ENCODE peak calls at places on chromosomes 2 and 18, in eight cellular contexts. One of them, this sample, is unnamed.

GRCh38 chr2:120820885-120821279 is 85.2 kb downstream of the GLI2 start:
- DNase-seq in fibroblast of pulmonary artery: peak
- DNase-seq in DND-41: no peak
- DNase-seq in NCI-H460: no peak
- DNase-seq in 8988T: no peak
- DNase-seq in stimulated activated CD4-positive, alpha-beta T cell treated with anti-CD3 and anti-CD28 coated beads, Interleukin-15, amount 100 ng/mL, for 24 hours: no peak
- DNase-seq in fibroblast of the aortic adventitia: peak
- DNase-seq in GM12865: peak
- DNase-seq in this sample: no peak

GRCh38 chr18:12305211-12305610 is 2.8 kb upstream of the TUBB6 start:
- DNase-seq in GM12865: no peak
- DNase-seq in DND-41: no peak
- DNase-seq in NCI-H460: no peak
- DNase-seq in fibroblast of pulmonary artery: no peak
- DNase-seq in stimulated activated CD4-positive, alpha-beta T cell treated with anti-CD3 and anti-CD28 coated beads, Interleukin-15, amount 100 ng/mL, for 24 hours: no peak
- DNase-seq in fibroblast of the aortic adventitia: no peak
- DNase-seq in 8988T: no peak
- DNase-seq in this sample: no peak

GRCh38 chr2:47008381-47009280 is 93.0 kb upstream of the MCFD2 start:
- DNase-seq in stimulated activated CD4-positive, alpha-beta T cell treated with anti-CD3 and anti-CD28 coated beads, Interleukin-15, amount 100 ng/mL, for 24 hours: no peak
- DNase-seq in 8988T: no peak
- DNase-seq in fibroblast of the aortic adventitia: peak
- DNase-seq in DND-41: no peak
- DNase-seq in fibroblast of pulmonary artery: peak
- DNase-seq in GM12865: no peak
- DNase-seq in NCI-H460: no peak
- DNase-seq in this sample: no peak

GRCh38 chr2:172427990-172428840 is 829 bp downstream of the ITGA6 start:
- DNase-seq in fibroblast of pulmonary artery: no peak
- DNase-seq in fibroblast of the aortic adventitia: no peak
- DNase-seq in GM12865: peak
- DNase-seq in stimulated activated CD4-positive, alpha-beta T cell treated with anti-CD3 and anti-CD28 coated beads, Interleukin-15, amount 100 ng/mL, for 24 hours: peak
- DNase-seq in DND-41: peak
- DNase-seq in NCI-H460: no peak
- DNase-seq in 8988T: no peak
- DNase-seq in this sample: peak

GRCh38 chr2:89821455-89821945 is 1130.0 kb downstream of the RPIA start:
- DNase-seq in fibroblast of pulmonary artery: no peak
- DNase-seq in GM12865: no peak
- DNase-seq in DND-41: no peak
- DNase-seq in stimulated activated CD4-positive, alpha-beta T cell treated with anti-CD3 and anti-CD28 coated beads, Interleukin-15, amount 100 ng/mL, for 24 hours: no peak
- DNase-seq in fibroblast of the aortic adventitia: no peak
- DNase-seq in 8988T: no peak
- DNase-seq in NCI-H460: no peak
- DNase-seq in this sample: no peak

GRCh38 chr18:37565138-37565984 is at the start of gene CELF4:
- DNase-seq in fibroblast of pulmonary artery: peak
- DNase-seq in NCI-H460: peak
- DNase-seq in DND-41: no peak
- DNase-seq in GM12865: no peak
- DNase-seq in 8988T: peak
- DNase-seq in stimulated activated CD4-positive, alpha-beta T cell treated with anti-CD3 and anti-CD28 coated beads, Interleukin-15, amount 100 ng/mL, for 24 hours: no peak
- DNase-seq in fibroblast of the aortic adventitia: no peak
- DNase-seq in this sample: peak

GRCh38 chr2:94923196-94923595 is 52.0 kb downstream of the TEKT4 start:
- DNase-seq in GM12865: no peak
- DNase-seq in 8988T: no peak
- DNase-seq in fibroblast of the aortic adventitia: no peak
- DNase-seq in DND-41: no peak
- DNase-seq in fibroblast of pulmonary artery: no peak
- DNase-seq in NCI-H460: no peak
- DNase-seq in stimulated activated CD4-positive, alpha-beta T cell treated with anti-CD3 and anti-CD28 coated beads, Interleukin-15, amount 100 ng/mL, for 24 hours: no peak
- DNase-seq in this sample: no peak

GRCh38 chr2:162817921-162818320 is 20.6 kb downstream of the KCNH7 start:
- DNase-seq in 8988T: no peak
- DNase-seq in DND-41: no peak
- DNase-seq in fibroblast of pulmonary artery: no peak
- DNase-seq in fibroblast of the aortic adventitia: no peak
- DNase-seq in NCI-H460: no peak
- DNase-seq in GM12865: no peak
- DNase-seq in stimulated activated CD4-positive, alpha-beta T cell treated with anti-CD3 and anti-CD28 coated beads, Interleukin-15, amount 100 ng/mL, for 24 hours: no peak
- DNase-seq in this sample: no peak

GRCh38 chr2:135532581-135532980 is 1.3 kb downstream of the R3HDM1 start:
- DNase-seq in NCI-H460: no peak
- DNase-seq in stimulated activated CD4-positive, alpha-beta T cell treated with anti-CD3 and anti-CD28 coated beads, Interleukin-15, amount 100 ng/mL, for 24 hours: no peak
- DNase-seq in DND-41: no peak
- DNase-seq in 8988T: no peak
- DNase-seq in GM12865: no peak
- DNase-seq in fibroblast of the aortic adventitia: peak
- DNase-seq in fibroblast of pulmonary artery: peak
- DNase-seq in this sample: no peak

GRCh38 chr2:200089040-200089755 is 133.8 kb downstream of the MAIP1 start:
- DNase-seq in fibroblast of the aortic adventitia: peak
- DNase-seq in 8988T: no peak
- DNase-seq in GM12865: no peak
- DNase-seq in NCI-H460: no peak
- DNase-seq in stimulated activated CD4-positive, alpha-beta T cell treated with anti-CD3 and anti-CD28 coated beads, Interleukin-15, amount 100 ng/mL, for 24 hours: no peak
- DNase-seq in fibroblast of pulmonary artery: peak
- DNase-seq in DND-41: no peak
- DNase-seq in this sample: no peak

GRCh38 chr18:10705786-10706185 is 180.0 kb downstream of the NAPG start:
- DNase-seq in NCI-H460: no peak
- DNase-seq in stimulated activated CD4-positive, alpha-beta T cell treated with anti-CD3 and anti-CD28 coated beads, Interleukin-15, amount 100 ng/mL, for 24 hours: no peak
- DNase-seq in fibroblast of pulmonary artery: no peak
- DNase-seq in GM12865: no peak
- DNase-seq in DND-41: no peak
- DNase-seq in 8988T: no peak
- DNase-seq in fibroblast of the aortic adventitia: no peak
- DNase-seq in this sample: no peak

GRCh38 chr2:225326969-225327368 is 72.5 kb upstream of the NYAP2 start:
- DNase-seq in GM12865: no peak
- DNase-seq in DND-41: no peak
- DNase-seq in stimulated activated CD4-positive, alpha-beta T cell treated with anti-CD3 and anti-CD28 coated beads, Interleukin-15, amount 100 ng/mL, for 24 hours: no peak
- DNase-seq in fibroblast of the aortic adventitia: no peak
- DNase-seq in 8988T: no peak
- DNase-seq in NCI-H460: no peak
- DNase-seq in fibroblast of pulmonary artery: no peak
- DNase-seq in this sample: no peak

GRCh38 chr18:59631583-59632181 is 65.5 kb downstream of the CCBE1 start:
- DNase-seq in GM12865: peak
- DNase-seq in NCI-H460: no peak
- DNase-seq in 8988T: no peak
- DNase-seq in DND-41: peak
- DNase-seq in fibroblast of pulmonary artery: peak
- DNase-seq in stimulated activated CD4-positive, alpha-beta T cell treated with anti-CD3 and anti-CD28 coated beads, Interleukin-15, amount 100 ng/mL, for 24 hours: no peak
- DNase-seq in fibroblast of the aortic adventitia: peak
- DNase-seq in this sample: peak

GRCh38 chr2:9637330-9637729 is 6.5 kb upstream of the YWHAQ start:
- DNase-seq in 8988T: no peak
- DNase-seq in stimulated activated CD4-positive, alpha-beta T cell treated with anti-CD3 and anti-CD28 coated beads, Interleukin-15, amount 100 ng/mL, for 24 hours: no peak
- DNase-seq in DND-41: no peak
- DNase-seq in GM12865: peak
- DNase-seq in fibroblast of the aortic adventitia: peak
- DNase-seq in NCI-H460: no peak
- DNase-seq in fibroblast of pulmonary artery: peak
- DNase-seq in this sample: peak

GRCh38 chr2:239057533-239057932 is 209.6 kb downstream of the TWIST2 start:
- DNase-seq in stimulated activated CD4-positive, alpha-beta T cell treated with anti-CD3 and anti-CD28 coated beads, Interleukin-15, amount 100 ng/mL, for 24 hours: no peak
- DNase-seq in NCI-H460: no peak
- DNase-seq in GM12865: no peak
- DNase-seq in fibroblast of the aortic adventitia: peak
- DNase-seq in 8988T: no peak
- DNase-seq in fibroblast of pulmonary artery: peak
- DNase-seq in DND-41: no peak
- DNase-seq in this sample: no peak

GRCh38 chr2:99861376-99861760 is 281.0 kb downstream of the AFF3 start:
- DNase-seq in DND-41: no peak
- DNase-seq in fibroblast of pulmonary artery: peak
- DNase-seq in NCI-H460: no peak
- DNase-seq in GM12865: peak
- DNase-seq in 8988T: no peak
- DNase-seq in fibroblast of the aortic adventitia: peak
- DNase-seq in stimulated activated CD4-positive, alpha-beta T cell treated with anti-CD3 and anti-CD28 coated beads, Interleukin-15, amount 100 ng/mL, for 24 hours: no peak
- DNase-seq in this sample: no peak

GRCh38 chr2:158489366-158490112 is 32.8 kb downstream of the PKP4 start:
- DNase-seq in fibroblast of pulmonary artery: no peak
- DNase-seq in stimulated activated CD4-positive, alpha-beta T cell treated with anti-CD3 and anti-CD28 coated beads, Interleukin-15, amount 100 ng/mL, for 24 hours: no peak
- DNase-seq in GM12865: no peak
- DNase-seq in fibroblast of the aortic adventitia: no peak
- DNase-seq in 8988T: no peak
- DNase-seq in DND-41: no peak
- DNase-seq in NCI-H460: no peak
- DNase-seq in this sample: no peak

GRCh38 chr2:167192833-167193232 is 304.6 kb downstream of the XIRP2 start:
- DNase-seq in DND-41: no peak
- DNase-seq in fibroblast of the aortic adventitia: peak
- DNase-seq in GM12865: no peak
- DNase-seq in stimulated activated CD4-positive, alpha-beta T cell treated with anti-CD3 and anti-CD28 coated beads, Interleukin-15, amount 100 ng/mL, for 24 hours: no peak
- DNase-seq in 8988T: no peak
- DNase-seq in NCI-H460: no peak
- DNase-seq in fibroblast of pulmonary artery: no peak
- DNase-seq in this sample: no peak

GRCh38 chr2:143802242-143802641 is 673.0 kb downstream of the ARHGAP15 start:
- DNase-seq in 8988T: no peak
- DNase-seq in NCI-H460: no peak
- DNase-seq in fibroblast of pulmonary artery: peak
- DNase-seq in fibroblast of the aortic adventitia: no peak
- DNase-seq in DND-41: no peak
- DNase-seq in stimulated activated CD4-positive, alpha-beta T cell treated with anti-CD3 and anti-CD28 coated beads, Interleukin-15, amount 100 ng/mL, for 24 hours: no peak
- DNase-seq in GM12865: peak
- DNase-seq in this sample: no peak

GRCh38 chr2:118322381-118322780 is 234.1 kb downstream of the INSIG2 start:
- DNase-seq in stimulated activated CD4-positive, alpha-beta T cell treated with anti-CD3 and anti-CD28 coated beads, Interleukin-15, amount 100 ng/mL, for 24 hours: no peak
- DNase-seq in 8988T: no peak
- DNase-seq in GM12865: no peak
- DNase-seq in DND-41: no peak
- DNase-seq in fibroblast of pulmonary artery: no peak
- DNase-seq in NCI-H460: no peak
- DNase-seq in fibroblast of the aortic adventitia: no peak
- DNase-seq in this sample: no peak

GRCh38 chr2:10123281-10123680 is 742 bp downstream of the RRM2 start:
- DNase-seq in stimulated activated CD4-positive, alpha-beta T cell treated with anti-CD3 and anti-CD28 coated beads, Interleukin-15, amount 100 ng/mL, for 24 hours: no peak
- DNase-seq in NCI-H460: no peak
- DNase-seq in GM12865: no peak
- DNase-seq in 8988T: no peak
- DNase-seq in fibroblast of pulmonary artery: no peak
- DNase-seq in DND-41: no peak
- DNase-seq in fibroblast of the aortic adventitia: no peak
- DNase-seq in this sample: no peak

This sample was measured in SW 1271.